ENCODE peak calls at places on chromosomes 16 and 17, in six cellular contexts. O is nephron progenitor cell; U is cardiac muscle cell; E is HFFc6; F is anterior cingulate cortex; D is activated CD4-positive, CD25-positive, alpha-beta regulatory T cell. J is an unnamed sample.

GRCh38 chr16:67506468-67506867 is 22.2 kb upstream of the RIPOR1 start:
- DNase-seq in U (no peak), D (no peak), O (no peak), E (no peak), F (no peak), J (no peak)

GRCh38 chr16:68236804-68237242 is 896 bp upstream of the ESRP2 start:
- DNase-seq in D (no peak), U (no peak), F (no peak), O (peak), E (no peak), J (no peak)

GRCh38 chr17:82817947-82818346 is 21.9 kb downstream of the ZNF750 start:
- DNase-seq in D (no peak), O (no peak), F (no peak), E (peak), U (no peak), J (no peak)

GRCh38 chr17:59028328-59028727 is 78.4 kb downstream of the TRIM37 start:
- DNase-seq in O (no peak), E (no peak), F (no peak), U (no peak), D (no peak), J (no peak)

GRCh38 chr17:17722081-17722905 is 41.0 kb downstream of the RAI1 start:
- DNase-seq in E (peak), O (peak), D (no peak), F (peak), U (peak), J (no peak)

GRCh38 chr17:8289103-8289397 is 580 bp downstream of the RANGRF start:
- DNase-seq in D (peak), F (no peak), O (peak), U (peak), E (no peak), J (no peak)

GRCh38 chr16:4273858-4274291 is 1.1 kb upstream of the TFAP4 start:
- DNase-seq in E (peak), F (no peak), U (peak), O (peak), D (no peak), J (peak)

GRCh38 chr17:44781553-44782348 is 23.0 kb downstream of the ADAM11 start:
- DNase-seq in F (no peak), O (no peak), U (no peak), D (no peak), E (no peak), J (no peak)

GRCh38 chr16:85623250-85623649 is 10.1 kb downstream of the GSE1 start:
- DNase-seq in E (no peak), U (no peak), O (no peak), F (no peak), D (no peak), J (no peak)

GRCh38 chr17:56392274-56392673 is 201.2 kb upstream of the NOG start:
- DNase-seq in E (no peak), U (no peak), D (no peak), F (no peak), O (no peak), J (no peak)

GRCh38 chr17:6559753-6560215 is 3.4 kb upstream of the PITPNM3 start:
- DNase-seq in E (no peak), D (no peak), F (no peak), O (no peak), U (no peak), J (no peak)

GRCh38 chr17:34242553-34242952 is 12.5 kb upstream of the CCL2 start:
- DNase-seq in D (no peak), F (no peak), O (no peak), E (no peak), U (no peak), J (no peak)